ENCODE peak calls at places on chromosomes 11 and 22, in eight cellular contexts. E, X, L, Z, Q, S, V and N are unnamed samples.

GRCh38 chr11:1017269-1018005 is 19.1 kb downstream of the MUC6 start:
- DNase-seq in E (no peak), X (no peak), L (no peak), Z (no peak), Q (no peak), S (no peak), V (peak), N (no peak)

GRCh38 chr11:1933416-1934325 is 13.5 kb upstream of the MRPL23 start:
- DNase-seq in E (no peak), X (no peak), L (no peak), Z (peak), Q (no peak), S (no peak), V (no peak), N (no peak)

GRCh38 chr11:121521145-121522042 is 68.6 kb upstream of the SORL1-AS1 start:
- DNase-seq in E (no peak), X (no peak), L (no peak), Z (no peak), Q (no peak), S (no peak), V (no peak), N (no peak)

GRCh38 chr11:2091112-2091746 is 48.0 kb downstream of the IGF2 start:
- DNase-seq in E (no peak), X (no peak), L (no peak), Z (no peak), Q (no peak), S (no peak), V (no peak), N (no peak)

GRCh38 chr11:126857860-126858808 is 142.4 kb downstream of the KIRREL3 start:
- DNase-seq in E (no peak), X (no peak), L (peak), Z (peak), Q (no peak), S (no peak), V (peak), N (no peak)

GRCh38 chr11:79090191-79090590 is 350.6 kb downstream of the TENM4 start:
- DNase-seq in E (no peak), X (no peak), L (no peak), Z (no peak), Q (no peak), S (no peak), V (no peak), N (no peak)

GRCh38 chr11:79244175-79244804 is 196.5 kb downstream of the TENM4 start:
- DNase-seq in E (no peak), X (no peak), L (peak), Z (no peak), Q (no peak), S (peak), V (no peak), N (no peak)

GRCh38 chr22:38835888-38836301 is 7.9 kb downstream of the NPTXR start:
- DNase-seq in E (no peak), X (no peak), L (peak), Z (no peak), Q (no peak), S (no peak), V (no peak), N (no peak)

GRCh38 chr11:68962527-68963250 is 18.1 kb downstream of the MRGPRD start:
- DNase-seq in E (no peak), X (no peak), L (no peak), Z (no peak), Q (no peak), S (no peak), V (no peak), N (no peak)

GRCh38 chr11:102530558-102530957 is at the start of gene MMP7:
- DNase-seq in E (no peak), X (no peak), L (peak), Z (peak), Q (no peak), S (peak), V (no peak), N (no peak)
- H3K4me3 ChIP-seq in E (no peak), X (no peak), L (no peak), Z (no peak), Q (no peak), S (no peak), V (no peak), N (no peak)

GRCh38 chr11:100711984-100712383 is 24.9 kb downstream of the ARHGAP42 start:
- DNase-seq in E (no peak), X (no peak), L (no peak), Z (no peak), Q (no peak), S (no peak), V (no peak), N (no peak)
- H3K4me3 ChIP-seq in E (no peak), X (no peak), L (no peak), Z (no peak), Q (no peak), S (no peak), V (no peak), N (no peak)

GRCh38 chr11:64324692-64325469 is 7.0 kb downstream of the PRDX5 start:
- DNase-seq in E (no peak), X (no peak), L (no peak), Z (no peak), Q (no peak), S (peak), V (no peak), N (no peak)
- H3K4me3 ChIP-seq in E (no peak), X (no peak), L (no peak), Z (no peak), Q (no peak), S (no peak), V (no peak), N (no peak)

GRCh38 chr11:117510646-117511045 is 183.0 kb downstream of the CEP164 start:
- DNase-seq in E (no peak), X (no peak), L (no peak), Z (no peak), Q (no peak), S (no peak), V (no peak), N (no peak)
- H3K4me3 ChIP-seq in E (no peak), X (no peak), L (no peak), Z (no peak), Q (no peak), S (no peak), V (no peak), N (no peak)

GRCh38 chr11:57426754-57427691 is at the start of gene SLC43A3:
- DNase-seq in E (no peak), X (peak), L (peak), Z (peak), Q (no peak), S (peak), V (peak), N (peak)
- H3K4me3 ChIP-seq in E (no peak), X (peak), L (peak), Z (no peak), Q (peak), S (peak), V (peak), N (peak)

GRCh38 chr22:32204211-32204855 is 540 bp downstream of the RFPL2 start:
- DNase-seq in E (peak), X (no peak), L (no peak), Z (peak), Q (no peak), S (peak), V (no peak), N (no peak)
- H3K4me3 ChIP-seq in E (peak), X (no peak), L (peak), Z (no peak), Q (no peak), S (peak), V (peak), N (no peak)

DNA sequence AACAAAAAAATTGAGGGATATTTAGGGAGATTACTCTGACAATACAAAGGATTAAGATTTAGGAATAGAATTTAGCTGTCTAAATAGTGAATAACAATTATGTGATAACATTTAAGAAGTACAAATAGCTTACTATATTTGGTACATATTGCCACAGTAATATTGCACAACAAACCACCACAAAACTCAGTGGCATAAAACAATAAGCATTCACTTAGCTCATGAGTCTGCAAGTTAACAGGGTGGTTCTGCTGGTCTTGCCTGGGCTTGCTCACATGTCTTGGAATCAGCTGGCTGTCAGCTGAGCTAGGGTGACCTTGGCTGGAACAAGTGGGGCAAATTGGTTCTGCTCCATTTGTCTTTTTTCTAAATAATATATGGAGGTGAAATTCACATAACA is 115.1 kb downstream of the DCDC1 start:
- DNase-seq in E (no peak), X (no peak), L (peak), Z (no peak), Q (no peak), S (no peak), V (no peak), N (no peak)
- H3K4me3 ChIP-seq in E (no peak), X (no peak), L (no peak), Z (no peak), Q (no peak), S (no peak), V (no peak), N (no peak)

DNA sequence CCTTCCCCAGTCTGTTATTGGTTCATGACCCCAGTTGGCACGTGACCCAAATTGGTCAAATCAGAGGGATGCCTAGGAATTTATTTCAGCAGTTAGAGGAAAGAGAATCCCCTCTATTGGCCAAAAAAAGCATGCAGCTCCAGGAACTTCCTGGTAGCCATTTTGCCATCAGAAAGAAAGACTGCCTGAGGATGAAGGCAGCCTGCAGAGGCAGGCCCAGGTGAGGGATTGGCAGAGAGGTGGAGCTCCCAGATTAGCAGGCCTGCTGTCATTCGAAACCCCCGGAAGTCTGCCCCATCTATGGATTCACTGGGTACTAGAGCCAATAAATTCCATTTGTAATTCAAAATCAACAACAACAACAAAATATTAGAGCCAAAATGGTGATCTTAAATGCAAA is 207.6 kb downstream of the CWF19L2 start:
- DNase-seq in E (no peak), X (no peak), L (no peak), Z (no peak), Q (no peak), S (no peak), V (no peak), N (no peak)
- H3K4me3 ChIP-seq in E (no peak), X (no peak), L (no peak), Z (no peak), Q (no peak), S (no peak), V (no peak), N (no peak)

DNA sequence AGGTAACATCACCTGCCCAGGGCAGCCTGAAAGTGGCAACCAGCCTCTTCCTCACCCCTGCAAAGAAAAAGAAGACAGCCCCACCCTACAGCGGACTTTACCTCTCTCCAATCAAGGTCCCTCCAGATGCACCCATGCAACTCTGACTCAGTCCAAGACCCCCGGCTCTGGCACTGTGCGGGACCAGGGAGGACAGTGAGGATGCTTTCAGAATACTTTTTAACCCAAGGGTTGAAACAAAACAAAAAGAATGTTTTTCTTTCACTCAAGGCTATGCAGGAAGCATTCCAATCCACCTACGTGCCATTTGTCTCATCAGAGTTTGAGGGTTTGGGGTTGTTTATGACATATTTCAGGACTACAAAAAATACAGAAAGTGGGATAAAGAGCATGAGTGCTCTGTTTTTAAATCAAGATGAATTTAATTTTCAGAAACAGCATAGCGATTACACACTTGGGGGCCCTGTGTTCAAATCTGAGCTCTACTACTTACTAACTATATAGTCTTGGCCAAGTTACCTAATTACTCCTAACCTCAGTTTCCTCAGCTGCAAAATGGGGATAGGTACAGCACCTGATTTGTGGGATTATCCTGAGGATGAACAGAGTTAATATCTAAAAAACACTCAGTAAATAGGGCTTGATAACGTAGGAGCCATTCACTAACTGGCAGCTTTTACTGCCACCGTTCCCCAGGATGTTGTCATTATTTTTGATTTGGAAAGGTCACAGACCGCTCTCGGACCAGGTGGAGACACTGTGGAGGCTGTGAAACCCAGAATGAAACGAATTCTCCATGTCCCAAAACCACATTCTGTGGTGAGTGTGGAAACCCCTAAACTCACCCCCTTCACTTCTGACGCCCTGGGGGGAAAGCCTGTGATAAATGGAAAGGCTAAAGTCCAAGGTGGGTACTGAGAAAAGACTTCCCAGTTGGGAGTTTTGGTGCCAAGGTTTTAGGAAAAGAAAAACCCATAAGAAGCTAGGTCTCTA is 5.6 kb downstream of the PLAAT3 start:
- DNase-seq in E (no peak), X (no peak), L (peak), Z (no peak), Q (no peak), S (no peak), V (no peak), N (no peak)
- H3K4me3 ChIP-seq in E (no peak), X (no peak), L (no peak), Z (no peak), Q (no peak), S (no peak), V (no peak), N (no peak)